ENCODE peak calls at places on chromosome 10, in six cellular contexts. One of them, this sample, is unnamed.

GRCh38 chr10:114664127-114664526 is 6.1 kb upstream of the ABLIM1 start:
- DNase-seq in SK-N-SH: no peak
- DNase-seq in HepG2: no peak
- DNase-seq in A549: no peak
- DNase-seq in Panc1: no peak
- DNase-seq in HCT116: no peak
- DNase-seq in this sample: no peak

GRCh38 chr10:71748671-71749191 is 24.6 kb downstream of the VSIR start:
- DNase-seq in SK-N-SH: peak
- DNase-seq in HepG2: no peak
- DNase-seq in A549: no peak
- DNase-seq in Panc1: no peak
- DNase-seq in HCT116: no peak
- DNase-seq in this sample: peak

GRCh38 chr10:90871279-90871760 is 454 bp upstream of the RPP30 start:
- DNase-seq in SK-N-SH: peak
- DNase-seq in HepG2: peak
- DNase-seq in A549: peak
- DNase-seq in Panc1: peak
- DNase-seq in HCT116: no peak
- DNase-seq in this sample: peak

GRCh38 chr10:130179640-130180039 is 43.4 kb downstream of the GLRX3 start:
- DNase-seq in SK-N-SH: peak
- DNase-seq in HepG2: peak
- DNase-seq in A549: peak
- DNase-seq in Panc1: no peak
- DNase-seq in HCT116: peak
- DNase-seq in this sample: no peak

GRCh38 chr10:88608052-88608732 is 21.6 kb downstream of the LIPJ start:
- DNase-seq in SK-N-SH: no peak
- DNase-seq in HepG2: no peak
- DNase-seq in A549: no peak
- DNase-seq in Panc1: no peak
- DNase-seq in HCT116: no peak
- DNase-seq in this sample: no peak

GRCh38 chr10:53022663-53023088 is 250.1 kb upstream of the MBL2 start:
- DNase-seq in SK-N-SH: no peak
- DNase-seq in HepG2: no peak
- DNase-seq in A549: no peak
- DNase-seq in Panc1: no peak
- DNase-seq in HCT116: no peak
- DNase-seq in this sample: no peak

GRCh38 chr10:92031580-92031979 is 108.0 kb downstream of the BTAF1 start:
- DNase-seq in SK-N-SH: no peak
- DNase-seq in HepG2: no peak
- DNase-seq in A549: no peak
- DNase-seq in Panc1: no peak
- DNase-seq in HCT116: no peak
- DNase-seq in this sample: no peak

GRCh38 chr10:15334650-15335323 is 36.3 kb downstream of the FAM171A1 start:
- DNase-seq in SK-N-SH: no peak
- DNase-seq in HepG2: no peak
- DNase-seq in A549: no peak
- DNase-seq in Panc1: no peak
- DNase-seq in HCT116: no peak
- DNase-seq in this sample: no peak

GRCh38 chr10:64594072-64594471 is 1072.9 kb downstream of the REEP3 start:
- DNase-seq in SK-N-SH: no peak
- DNase-seq in HepG2: no peak
- DNase-seq in A549: no peak
- DNase-seq in Panc1: no peak
- DNase-seq in HCT116: no peak
- DNase-seq in this sample: no peak

GRCh38 chr10:78781251-78781913 is 287.4 kb upstream of the ZMIZ1 start:
- DNase-seq in SK-N-SH: no peak
- DNase-seq in HepG2: no peak
- DNase-seq in A549: no peak
- DNase-seq in Panc1: no peak
- DNase-seq in HCT116: no peak
- DNase-seq in this sample: no peak

GRCh38 chr10:115355162-115355760 is 262.1 kb downstream of the ATRNL1 start:
- DNase-seq in SK-N-SH: peak
- DNase-seq in HepG2: peak
- DNase-seq in A549: peak
- DNase-seq in Panc1: peak
- DNase-seq in HCT116: peak
- DNase-seq in this sample: peak

GRCh38 chr10:36759111-36759805 is 366.1 kb upstream of the ANKRD30A start:
- DNase-seq in SK-N-SH: no peak
- DNase-seq in HepG2: no peak
- DNase-seq in A549: peak
- DNase-seq in Panc1: peak
- DNase-seq in HCT116: no peak
- DNase-seq in this sample: no peak

GRCh38 chr10:130971123-130971435 is 340.4 kb downstream of the TCERG1L start:
- DNase-seq in SK-N-SH: no peak
- DNase-seq in HepG2: no peak
- DNase-seq in A549: no peak
- DNase-seq in Panc1: no peak
- DNase-seq in HCT116: no peak
- DNase-seq in this sample: no peak

GRCh38 chr10:60098676-60099601 is 192.6 kb upstream of the CCDC6 start:
- DNase-seq in SK-N-SH: peak
- DNase-seq in HepG2: peak
- DNase-seq in A549: peak
- DNase-seq in Panc1: no peak
- DNase-seq in HCT116: peak
- DNase-seq in this sample: peak

GRCh38 chr10:100327007-100327700 is 2.9 kb downstream of the PKD2L1 start:
- DNase-seq in SK-N-SH: no peak
- DNase-seq in HepG2: no peak
- DNase-seq in A549: no peak
- DNase-seq in Panc1: no peak
- DNase-seq in HCT116: no peak
- DNase-seq in this sample: peak

GRCh38 chr10:7421519-7421918 is 10.7 kb upstream of the SFMBT2 start:
- DNase-seq in SK-N-SH: no peak
- DNase-seq in HepG2: no peak
- DNase-seq in A549: no peak
- DNase-seq in Panc1: no peak
- DNase-seq in HCT116: no peak
- DNase-seq in this sample: no peak

GRCh38 chr10:90133606-90134005 is 432.2 kb downstream of the KIF20B start:
- DNase-seq in SK-N-SH: no peak
- DNase-seq in HepG2: no peak
- DNase-seq in A549: no peak
- DNase-seq in Panc1: no peak
- DNase-seq in HCT116: no peak
- DNase-seq in this sample: no peak

GRCh38 chr10:104040382-104040781 is 45.3 kb downstream of the COL17A1 start:
- DNase-seq in SK-N-SH: no peak
- DNase-seq in HepG2: no peak
- DNase-seq in A549: no peak
- DNase-seq in Panc1: no peak
- DNase-seq in HCT116: no peak
- DNase-seq in this sample: no peak

GRCh38 chr10:14952851-14953451 is 945 bp downstream of the DCLRE1C start:
- DNase-seq in SK-N-SH: peak
- DNase-seq in HepG2: no peak
- DNase-seq in A549: no peak
- DNase-seq in Panc1: no peak
- DNase-seq in HCT116: no peak
- DNase-seq in this sample: no peak

GRCh38 chr10:31701546-31701945 is 227.1 kb downstream of the ARHGAP12 start:
- DNase-seq in SK-N-SH: no peak
- DNase-seq in HepG2: no peak
- DNase-seq in A549: no peak
- DNase-seq in Panc1: no peak
- DNase-seq in HCT116: no peak
- DNase-seq in this sample: no peak

GRCh38 chr10:5855979-5856700 is 33.6 kb downstream of the ANKRD16 start:
- DNase-seq in SK-N-SH: no peak
- DNase-seq in HepG2: peak
- DNase-seq in A549: no peak
- DNase-seq in Panc1: no peak
- DNase-seq in HCT116: no peak
- DNase-seq in this sample: no peak
- H3K27ac ChIP-seq in SK-N-SH: no peak
- H3K27ac ChIP-seq in HepG2: peak
- H3K27ac ChIP-seq in A549: no peak
- H3K27ac ChIP-seq in Panc1: no peak
- H3K27ac ChIP-seq in HCT116: no peak
- H3K27ac ChIP-seq in this sample: no peak

DNA sequence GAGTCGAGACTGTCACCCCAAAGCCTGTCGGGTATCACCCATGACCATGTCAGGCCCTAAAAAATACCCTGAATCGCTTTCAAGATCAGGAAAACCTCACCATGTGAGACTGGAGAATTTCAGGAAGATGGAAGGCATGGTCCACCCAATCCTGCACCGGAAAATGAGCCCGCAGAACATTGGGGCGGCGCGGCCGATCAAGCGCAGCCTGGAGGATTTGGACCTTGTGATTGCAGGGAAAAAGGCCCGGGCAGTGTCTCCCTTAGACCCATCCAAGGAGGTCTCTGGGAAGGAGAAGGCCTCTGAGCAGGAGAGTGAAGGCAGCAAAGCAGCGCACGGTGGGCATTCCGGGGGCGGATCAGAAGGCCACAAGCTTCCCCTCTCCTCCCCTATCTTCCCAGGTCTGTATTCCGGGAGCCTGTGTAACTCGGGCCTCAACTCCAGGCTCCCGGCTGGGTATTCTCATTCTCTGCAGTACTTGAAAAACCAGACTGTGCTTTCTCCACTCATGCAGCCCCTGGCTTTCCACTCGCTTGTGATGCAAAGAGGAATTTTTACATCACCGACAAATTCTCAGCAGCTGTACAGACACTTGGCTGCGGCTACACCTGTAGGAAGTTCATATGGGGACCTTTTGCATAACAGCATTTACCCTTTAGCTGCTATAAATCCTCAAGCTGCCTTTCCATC is 176.2 kb downstream of the RTKN2 start:
- DNase-seq in SK-N-SH: no peak
- DNase-seq in HepG2: no peak
- DNase-seq in A549: no peak
- DNase-seq in Panc1: no peak
- DNase-seq in HCT116: no peak
- DNase-seq in this sample: no peak
- TF ChIP-seq REST in SK-N-SH: no peak
- TF ChIP-seq REST in HepG2: no peak
- TF ChIP-seq REST in A549: no peak
- TF ChIP-seq REST in Panc1: no peak
- TF ChIP-seq REST in HCT116: no peak
- TF ChIP-seq REST in this sample: no peak

GRCh38 chr10:110871236-110872084 is at the start of gene PDCD4:
- DNase-seq in SK-N-SH: peak
- DNase-seq in HepG2: peak
- DNase-seq in A549: peak
- DNase-seq in Panc1: peak
- DNase-seq in HCT116: peak
- DNase-seq in this sample: peak
- H3K27ac ChIP-seq in SK-N-SH: peak
- H3K27ac ChIP-seq in HepG2: peak
- H3K27ac ChIP-seq in A549: peak
- H3K27ac ChIP-seq in Panc1: peak
- H3K27ac ChIP-seq in HCT116: peak
- H3K27ac ChIP-seq in this sample: peak

GRCh38 chr10:110805292-110805691 is 66.4 kb upstream of the PDCD4 start:
- DNase-seq in SK-N-SH: no peak
- DNase-seq in HepG2: no peak
- DNase-seq in A549: no peak
- DNase-seq in Panc1: no peak
- DNase-seq in HCT116: no peak
- DNase-seq in this sample: no peak

GRCh38 chr10:110803830-110804338 is 67.8 kb upstream of the PDCD4 start:
- DNase-seq in SK-N-SH: peak
- DNase-seq in HepG2: peak
- DNase-seq in A549: peak
- DNase-seq in Panc1: peak
- DNase-seq in HCT116: no peak
- DNase-seq in this sample: no peak

GRCh38 chr10:110802090-110802489 is 69.6 kb upstream of the PDCD4 start:
- DNase-seq in SK-N-SH: no peak
- DNase-seq in HepG2: no peak
- DNase-seq in A549: no peak
- DNase-seq in Panc1: no peak
- DNase-seq in HCT116: no peak
- DNase-seq in this sample: no peak

GRCh38 chr10:110802551-110803238 is 69.0 kb upstream of the PDCD4 start:
- DNase-seq in SK-N-SH: no peak
- DNase-seq in HepG2: peak
- DNase-seq in A549: no peak
- DNase-seq in Panc1: no peak
- DNase-seq in HCT116: no peak
- DNase-seq in this sample: no peak

GRCh38 chr10:110803239-110803593 is 68.5 kb upstream of the PDCD4 start:
- DNase-seq in SK-N-SH: no peak
- DNase-seq in HepG2: no peak
- DNase-seq in A549: no peak
- DNase-seq in Panc1: no peak
- DNase-seq in HCT116: no peak
- DNase-seq in this sample: no peak
- TF ChIP-seq REST in SK-N-SH: no peak
- TF ChIP-seq REST in HepG2: no peak
- TF ChIP-seq REST in A549: no peak
- TF ChIP-seq REST in Panc1: no peak
- TF ChIP-seq REST in HCT116: no peak
- TF ChIP-seq REST in this sample: no peak

GRCh38 chr10:5608608-5609270 is 57.7 kb downstream of the ASB13 start:
- DNase-seq in SK-N-SH: no peak
- DNase-seq in HepG2: no peak
- DNase-seq in A549: no peak
- DNase-seq in Panc1: no peak
- DNase-seq in HCT116: no peak
- DNase-seq in this sample: no peak

GRCh38 chr10:5607594-5607993 is 58.8 kb downstream of the ASB13 start:
- DNase-seq in SK-N-SH: no peak
- DNase-seq in HepG2: no peak
- DNase-seq in A549: no peak
- DNase-seq in Panc1: no peak
- DNase-seq in HCT116: no peak
- DNase-seq in this sample: no peak

GRCh38 chr10:5606864-5607263 is 59.5 kb downstream of the ASB13 start:
- DNase-seq in SK-N-SH: no peak
- DNase-seq in HepG2: no peak
- DNase-seq in A549: no peak
- DNase-seq in Panc1: no peak
- DNase-seq in HCT116: no peak
- DNase-seq in this sample: no peak

GRCh38 chr10:5611899-5612680 is 54.3 kb downstream of the ASB13 start:
- DNase-seq in SK-N-SH: no peak
- DNase-seq in HepG2: no peak
- DNase-seq in A549: no peak
- DNase-seq in Panc1: no peak
- DNase-seq in HCT116: no peak
- DNase-seq in this sample: no peak

GRCh38 chr10:5609952-5610616 is 56.3 kb downstream of the ASB13 start:
- DNase-seq in SK-N-SH: no peak
- DNase-seq in HepG2: no peak
- DNase-seq in A549: peak
- DNase-seq in Panc1: no peak
- DNase-seq in HCT116: no peak
- DNase-seq in this sample: no peak
- H3K27ac ChIP-seq in SK-N-SH: no peak
- H3K27ac ChIP-seq in HepG2: no peak
- H3K27ac ChIP-seq in A549: peak
- H3K27ac ChIP-seq in Panc1: no peak
- H3K27ac ChIP-seq in HCT116: no peak
- H3K27ac ChIP-seq in this sample: no peak

GRCh38 chr10:33066558-33067236 is 108.7 kb upstream of the ITGB1 start:
- DNase-seq in SK-N-SH: no peak
- DNase-seq in HepG2: no peak
- DNase-seq in A549: peak
- DNase-seq in Panc1: no peak
- DNase-seq in HCT116: no peak
- DNase-seq in this sample: no peak
- TF ChIP-seq REST in SK-N-SH: no peak
- TF ChIP-seq REST in HepG2: no peak
- TF ChIP-seq REST in A549: no peak
- TF ChIP-seq REST in Panc1: no peak
- TF ChIP-seq REST in HCT116: no peak
- TF ChIP-seq REST in this sample: no peak